ENCODE peak calls at places on chromosome 11, in four cellular contexts. Z is ovary, P is left ventricle myocardium inferior, W is AG09319. K is an unnamed sample.

GRCh38 chr11:116835042-116835772 is 2.2 kb downstream of the APOA1 start:
- DNase-seq in Z (no peak), P (no peak), W (no peak), K (no peak)

GRCh38 chr11:18696638-18697225 is 1.8 kb upstream of the TMEM86A start:
- DNase-seq in Z (no peak), P (no peak), W (no peak), K (no peak)

GRCh38 chr11:126968915-126969314 is 31.7 kb downstream of the KIRREL3 start:
- DNase-seq in Z (no peak), P (no peak), W (no peak), K (no peak)

GRCh38 chr11:126176853-126177470 is 34.5 kb downstream of the RPUSD4 start:
- DNase-seq in Z (no peak), P (no peak), W (no peak), K (no peak)

GRCh38 chr11:108269583-108269982 is 46.7 kb downstream of the ATM start:
- DNase-seq in Z (no peak), P (no peak), W (no peak), K (no peak)

GRCh38 chr11:132064987-132065620 is 694.7 kb downstream of the NTM start:
- DNase-seq in Z (no peak), P (no peak), W (peak; percentile 93), K (no peak)

GRCh38 chr11:65606876-65607613 is 7.0 kb downstream of the MAP3K11 start:
- DNase-seq in Z (peak; percentile 96), P (peak; percentile 93), W (peak; percentile 93), K (peak; percentile 95)

GRCh38 chr11:107856180-107856980 is 2.2 kb downstream of the SLC35F2 start:
- DNase-seq in Z (no peak), P (no peak), W (no peak), K (no peak)

GRCh38 chr11:117597083-117597482 is 199.9 kb downstream of the DSCAML1 start:
- DNase-seq in Z (peak; percentile 42), P (peak; percentile 47), W (no peak), K (peak; percentile 42)

GRCh38 chr11:14750911-14751310 is 107.3 kb downstream of the PDE3B start:
- DNase-seq in Z (no peak), P (no peak), W (no peak), K (no peak)

GRCh38 chr11:78101073-78101472 is 21.4 kb upstream of the NDUFC2 start:
- DNase-seq in Z (no peak), P (no peak), W (no peak), K (no peak)

GRCh38 chr11:69576069-69576782 is 64.7 kb upstream of the CCND1 start:
- DNase-seq in Z (no peak), P (no peak), W (no peak), K (no peak)

GRCh38 chr11:2653930-2654739 is 45.7 kb downstream of the KCNQ1OT1 start:
- DNase-seq in Z (peak; percentile 18), P (no peak), W (no peak), K (no peak)

GRCh38 chr11:121965330-121965729 is 150.7 kb downstream of the BLID start:
- DNase-seq in Z (peak; percentile 46), P (peak; percentile 15), W (no peak), K (no peak)

GRCh38 chr11:1837171-1838076 is 1.4 kb upstream of the TNNI2 start:
- DNase-seq in Z (peak; percentile 88), P (peak; percentile 69), W (no peak), K (no peak)

GRCh38 chr11:102666331-102666957 is 39.1 kb downstream of the MMP27 start:
- DNase-seq in Z (no peak), P (no peak), W (peak; percentile 12), K (no peak)

GRCh38 chr11:112042161-112042960 is 17.2 kb downstream of the DLAT start:
- DNase-seq in Z (no peak), P (no peak), W (no peak), K (no peak)

GRCh38 chr11:2804701-2805387 is 80.7 kb downstream of the CDKN1C start:
- DNase-seq in Z (peak; percentile 39), P (peak; percentile 40), W (no peak), K (peak; percentile 17)

GRCh38 chr11:92848578-92848977 is 120.9 kb upstream of the MTNR1B start:
- DNase-seq in Z (no peak), P (no peak), W (no peak), K (no peak)

GRCh38 chr11:133918606-133919260 is 38.0 kb downstream of the IGSF9B start:
- DNase-seq in Z (no peak), P (no peak), W (no peak), K (no peak)

GRCh38 chr11:108672113-108672512 is 7.2 kb downstream of the DDX10 start:
- DNase-seq in Z (peak; percentile 60), P (no peak), W (no peak), K (no peak)

GRCh38 chr11:76823481-76824028 is 37.2 kb upstream of the ACER3 start:
- DNase-seq in Z (no peak), P (no peak), W (no peak), K (no peak)

GRCh38 chr11:55172734-55173415 is 89.1 kb upstream of the TRIM48 start:
- DNase-seq in Z (no peak), P (no peak), W (no peak), K (peak; percentile 23)

GRCh38 chr11:114846040-114846791 is 167.9 kb downstream of the NXPE2 start:
- DNase-seq in Z (no peak), P (peak; percentile 63), W (no peak), K (no peak)

GRCh38 chr11:35619030-35619753 is 932 bp downstream of the FJX1 start:
- DNase-seq in Z (peak; percentile 64), P (peak; percentile 26), W (no peak), K (peak; percentile 21)

GRCh38 chr11:69076129-69076791 is 27.5 kb downstream of the TPCN2 start:
- DNase-seq in Z (peak; percentile 47), P (no peak), W (no peak), K (no peak)

GRCh38 chr11:133149698-133150097 is 382.6 kb downstream of the OPCML start:
- DNase-seq in Z (no peak), P (no peak), W (no peak), K (no peak)

GRCh38 chr11:72578541-72578940 is 95.7 kb downstream of the PDE2A start:
- DNase-seq in Z (peak; percentile 7), P (no peak), W (no peak), K (peak; percentile 43)

GRCh38 chr11:92198276-92198675 is 26.3 kb upstream of the FAT3 start:
- DNase-seq in Z (no peak), P (no peak), W (no peak), K (no peak)

GRCh38 chr11:75105462-75105925 is 8.8 kb upstream of the OR2AT4 start:
- DNase-seq in Z (no peak), P (no peak), W (no peak), K (no peak)

GRCh38 chr11:62402226-62402625 is 16.6 kb upstream of the SCGB1A1 start:
- DNase-seq in Z (peak; percentile 85), P (peak; percentile 63), W (no peak), K (peak; percentile 78)

GRCh38 chr11:54603898-54604297 is at the start of gene OR4C46:
- DNase-seq in Z (no peak), P (no peak), W (no peak), K (no peak)

GRCh38 chr11:94185387-94186084 is 56.9 kb downstream of the PANX1 start:
- DNase-seq in Z (no peak), P (no peak), W (peak; percentile 67), K (no peak)

DNA sequence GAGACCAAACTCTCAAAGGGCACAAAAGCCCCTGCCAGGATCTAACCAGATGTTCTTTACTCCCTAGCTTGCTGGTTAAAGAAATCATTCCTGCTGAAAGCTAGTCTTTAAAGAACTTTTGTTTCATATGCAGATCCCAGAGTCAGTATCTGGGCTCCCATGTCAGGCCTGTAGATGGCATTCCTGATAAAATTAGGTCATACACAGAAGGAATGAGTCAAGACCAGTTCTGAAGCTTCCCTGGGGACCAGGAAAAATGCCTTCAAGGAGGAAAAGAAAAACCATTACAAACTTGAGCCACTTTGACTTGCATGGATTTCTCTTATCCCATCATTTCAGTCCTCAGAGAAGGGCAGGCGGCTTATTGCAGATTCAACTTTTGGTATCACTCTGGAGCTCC is 5.9 kb downstream of the DBX1 start:
- DNase-seq in Z (no peak), P (no peak), W (no peak), K (no peak)
- TF ChIP-seq CTCF in Z (no peak), P (no peak), W (no peak), K (no peak)

GRCh38 chr11:79160786-79161403 is 279.9 kb downstream of the TENM4 start:
- DNase-seq in Z (no peak), P (no peak), W (no peak), K (no peak)
- TF ChIP-seq CTCF in Z (no peak), P (peak; percentile 34), W (peak; percentile 46), K (peak; percentile 36)

GRCh38 chr11:762421-763072 is 14.7 kb downstream of the GATD1 start:
- DNase-seq in Z (no peak), P (no peak), W (no peak), K (peak; percentile 67)
- TF ChIP-seq CTCF in Z (no peak), P (no peak), W (peak; percentile 20), K (no peak)

DNA sequence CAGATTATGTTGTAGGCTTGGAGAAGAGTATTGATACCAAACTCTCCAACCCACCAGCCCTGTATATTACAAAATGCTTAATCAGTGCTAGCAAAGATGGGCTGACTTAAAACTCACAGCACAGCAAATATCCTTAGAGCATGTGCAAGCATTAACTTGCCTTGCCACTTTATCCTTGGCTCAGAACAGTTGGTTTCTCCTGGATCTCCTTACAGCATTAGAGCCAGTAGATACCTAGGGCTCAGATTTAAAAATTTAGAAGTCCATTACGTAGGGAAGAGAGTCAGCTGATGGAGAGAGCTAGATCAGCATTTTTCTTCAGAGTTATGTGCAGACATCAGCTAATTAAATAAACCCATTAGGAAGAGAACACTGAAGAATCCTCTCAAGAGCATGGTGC is 198.5 kb upstream of the ZBED5 start:
- DNase-seq in Z (no peak), P (no peak), W (no peak), K (no peak)
- TF ChIP-seq CTCF in Z (no peak), P (no peak), W (no peak), K (no peak)